ENCODE peak calls at places on chromosomes 3 and 15, in four cellular contexts. A, J, P and T are unnamed samples.

GRCh38 chr3:64549869-64550268 is 137.9 kb downstream of the ADAMTS9 start:
- DNase-seq in J (no peak), P (no peak), A (no peak), T (no peak)

GRCh38 chr3:56889131-56889530 is 87.4 kb upstream of the ARHGEF3 start:
- DNase-seq in J (no peak), A (no peak), P (no peak), T (peak; percentile 62)

GRCh38 chr3:150407818-150408231 is 273 bp upstream of the TSC22D2 start:
- DNase-seq in A (peak; percentile 26), J (no peak), P (peak; percentile 98), T (no peak)

GRCh38 chr3:189001559-189001958 is 170.2 kb upstream of the TPRG1 start:
- DNase-seq in J (no peak), A (peak; percentile 68), P (no peak), T (no peak)

GRCh38 chr3:186570941-186571643 is 572 bp downstream of the DNAJB11 start:
- DNase-seq in P (no peak), A (no peak), J (no peak), T (no peak)

GRCh38 chr3:38640661-38641441 is 8.6 kb downstream of the SCN5A start:
- DNase-seq in J (peak; percentile 17), P (no peak), A (no peak), T (no peak)

GRCh38 chr3:63585927-63586326 is 66.5 kb upstream of the SNTN start:
- DNase-seq in J (no peak), P (no peak), A (no peak), T (no peak)

GRCh38 chr3:133851266-133851906 is 44.3 kb downstream of the RAB6B start:
- DNase-seq in P (no peak), A (no peak), J (no peak), T (no peak)

GRCh38 chr3:114756506-114757279 is 390.4 kb downstream of the ZBTB20 start:
- DNase-seq in A (no peak), J (no peak), P (no peak), T (no peak)

GRCh38 chr15:51097553-51098330 is 3.0 kb upstream of the TNFAIP8L3 start:
- DNase-seq in P (no peak), A (peak; percentile 59), J (no peak), T (no peak)

GRCh38 chr3:48427630-48427962 is 2.3 kb downstream of the PLXNB1 start:
- DNase-seq in A (no peak), J (peak; percentile 70), P (no peak), T (no peak)

GRCh38 chr3:16309558-16309957 is 44.5 kb downstream of the OXNAD1 start:
- DNase-seq in P (peak; percentile 32), A (peak; percentile 49), J (no peak), T (no peak)

GRCh38 chr3:53974314-53974713 is 82.7 kb upstream of the SELENOK start:
- DNase-seq in A (no peak), J (peak; percentile 73), P (no peak), T (no peak)

GRCh38 chr15:96678386-96678785 is 347.9 kb downstream of the NR2F2 start:
- DNase-seq in P (no peak), J (no peak), A (no peak), T (no peak)

GRCh38 chr3:20401253-20401652 is 215.2 kb upstream of the SGO1 start:
- DNase-seq in P (no peak), J (no peak), A (no peak), T (no peak)

GRCh38 chr3:134646086-134646485 is 4.7 kb downstream of the KY start:
- DNase-seq in A (no peak), P (no peak), J (no peak), T (no peak)

GRCh38 chr15:40308844-40309189 is 1.1 kb upstream of the PLCB2 start:
- DNase-seq in J (no peak), A (no peak), P (no peak), T (no peak)

GRCh38 chr3:183827809-183828537 is 2.6 kb upstream of the MAP6D1 start:
- DNase-seq in A (no peak), J (no peak), P (no peak), T (no peak)

GRCh38 chr15:84749111-84749991 is 959 bp downstream of the ZNF592 start:
- DNase-seq in P (peak; percentile 16), A (peak; percentile 18), J (peak; percentile 57), T (no peak)

GRCh38 chr3:42210731-42211130 is 55.3 kb downstream of the CCK start:
- DNase-seq in A (no peak), P (no peak), J (peak; percentile 24), T (no peak)

GRCh38 chr3:126152931-126153694 is 27.3 kb downstream of the ALDH1L1 start:
- DNase-seq in J (no peak), A (no peak), P (no peak), T (no peak)

GRCh38 chr15:52247032-52247431 is 48.6 kb downstream of the MYO5C start:
- DNase-seq in P (no peak), A (no peak), J (no peak), T (no peak)

GRCh38 chr15:29859981-29860745 is 37.9 kb upstream of the TJP1 start:
- DNase-seq in P (no peak), A (no peak), J (no peak), T (no peak)

GRCh38 chr15:40845511-40846284 is 1.9 kb downstream of the SPINT1 start:
- DNase-seq in J (no peak), P (no peak), A (peak; percentile 97), T (no peak)

GRCh38 chr3:149967067-149967685 is 3.5 kb downstream of the PFN2 start:
- DNase-seq in A (peak; percentile 25), P (no peak), J (peak; percentile 73), T (peak; percentile 38)

GRCh38 chr3:16818194-16818593 is 66.6 kb upstream of the PLCL2 start:
- DNase-seq in A (no peak), J (no peak), P (no peak), T (no peak)

GRCh38 chr3:160999268-160999667 is 105.9 kb downstream of the B3GALNT1 start:
- DNase-seq in P (no peak), J (no peak), A (no peak), T (no peak)

GRCh38 chr3:178300441-178300959 is 235.7 kb upstream of the KCNMB2 start:
- DNase-seq in J (no peak), A (no peak), P (no peak), T (no peak)

GRCh38 chr3:43932921-43933320 is 242.2 kb downstream of the ABHD5 start:
- DNase-seq in P (no peak), A (no peak), J (no peak), T (no peak)

GRCh38 chr3:16673530-16673929 is 68.3 kb upstream of the DAZL start:
- DNase-seq in A (no peak), P (no peak), J (no peak), T (no peak)

GRCh38 chr15:56982987-56983386 is 64.5 kb downstream of the TCF12 start:
- DNase-seq in J (no peak), A (no peak), P (no peak), T (no peak)

GRCh38 chr3:50164056-50164455 is 8.9 kb downstream of the SEMA3F start:
- DNase-seq in J (no peak), A (peak; percentile 84), P (no peak), T (peak; percentile 54)

GRCh38 chr3:77456881-77457280 is 417.0 kb downstream of the ROBO2 start:
- DNase-seq in J (peak; percentile 52), P (no peak), A (no peak), T (no peak)

GRCh38 chr15:83559310-83559966 is 94.5 kb upstream of the ADAMTSL3 start:
- DNase-seq in P (no peak), A (peak; percentile 86), J (peak; percentile 82), T (peak; percentile 0)

GRCh38 chr3:171028779-171029232 is 2.3 kb upstream of the SLC2A2 start:
- DNase-seq in P (no peak), A (peak; percentile 23), J (no peak), T (no peak)

GRCh38 chr15:80527961-80528360 is 123.8 kb downstream of the ARNT2 start:
- DNase-seq in A (no peak), P (no peak), J (no peak), T (no peak)

GRCh38 chr15:77747175-77748077 is 114.7 kb upstream of the LINGO1 start:
- DNase-seq in P (no peak), A (no peak), J (peak; percentile 22), T (no peak)

GRCh38 chr3:38454884-38455638 is 1.4 kb downstream of the ACVR2B start:
- DNase-seq in P (no peak), J (peak; percentile 95), A (peak; percentile 70), T (peak; percentile 64)

GRCh38 chr3:171142985-171143384 is 116.5 kb upstream of the SLC2A2 start:
- DNase-seq in A (no peak), P (no peak), J (no peak), T (peak; percentile 54)